ENCODE peak calls at places on chromosomes 7 and 10, in eight cellular contexts. Z is trophoblast cell, L is psoas muscle, T is left ventricle myocardium inferior, F is heart left ventricle, P is GM06990, I is brain microvascular endothelial cell, O is fibroblast of the aortic adventitia. U is an unnamed sample.

GRCh38 chr10:97320480-97321031 is 1.5 kb downstream of the FRAT1 start:
- DNase-seq in P (no peak), L (peak; percentile 54), Z (no peak), T (no peak), O (no peak), F (peak; percentile 17), I (no peak), U (peak; percentile 29)

GRCh38 chr10:79239275-79239779 is 107.9 kb upstream of the PPIF start:
- DNase-seq in T (peak; percentile 36), Z (peak; percentile 96), F (no peak), I (no peak), P (no peak), L (peak; percentile 70), O (peak; percentile 45), U (no peak)

GRCh38 chr10:102604379-102604960 is 39.8 kb upstream of the TRIM8 start:
- DNase-seq in T (no peak), L (no peak), Z (no peak), P (no peak), I (peak; percentile 70), F (no peak), O (peak; percentile 86), U (no peak)

GRCh38 chr10:79155301-79156081 is 86.7 kb downstream of the ZMIZ1 start:
- DNase-seq in F (no peak), P (no peak), I (no peak), O (peak; percentile 63), Z (no peak), T (peak; percentile 47), L (peak; percentile 73), U (no peak)

GRCh38 chr7:158365332-158365731 is 222.3 kb downstream of the PTPRN2 start:
- DNase-seq in T (no peak), Z (no peak), P (no peak), F (no peak), O (no peak), L (no peak), I (no peak), U (no peak)

GRCh38 chr10:115030483-115031200 is 62.5 kb upstream of the ATRNL1 start:
- DNase-seq in I (no peak), L (no peak), T (no peak), O (peak; percentile 14), P (no peak), Z (no peak), F (no peak), U (no peak)

GRCh38 chr10:93152136-93152535 is 78.4 kb downstream of the CYP26A1 start:
- DNase-seq in F (no peak), L (no peak), I (peak; percentile 9), O (peak; percentile 82), Z (no peak), T (no peak), P (no peak), U (no peak)

GRCh38 chr10:70461397-70462348 is 16.9 kb upstream of the PALD1 start:
- DNase-seq in T (peak; percentile 54), Z (peak; percentile 45), P (no peak), F (peak; percentile 55), I (peak; percentile 56), L (peak; percentile 77), O (peak; percentile 60), U (peak; percentile 59)

GRCh38 chr10:110919349-110919931 is at the start of gene SHOC2:
- DNase-seq in O (no peak), Z (peak; percentile 51), F (peak; percentile 99), I (no peak), P (no peak), L (peak; percentile 100), T (peak; percentile 99), U (peak; percentile 99)

GRCh38 chr7:1043552-1044188 is 676 bp upstream of the GPR146 start:
- DNase-seq in F (no peak), L (peak; percentile 57), T (no peak), O (no peak), I (no peak), P (no peak), Z (peak; percentile 42), U (no peak)

GRCh38 chr7:91034459-91035368 is 229.5 kb upstream of the FZD1 start:
- DNase-seq in I (peak; percentile 56), T (no peak), F (peak; percentile 26), Z (no peak), O (peak; percentile 79), P (no peak), L (no peak), U (peak; percentile 74)

GRCh38 chr10:11213156-11213555 is 195.5 kb downstream of the CELF2 start:
- DNase-seq in I (no peak), P (no peak), T (no peak), O (no peak), L (no peak), F (no peak), Z (no peak), U (no peak)

GRCh38 chr7:46320956-46321355 is 399.9 kb upstream of the IGFBP3 start:
- DNase-seq in T (no peak), L (no peak), Z (no peak), P (no peak), O (no peak), F (no peak), I (no peak), U (no peak)

GRCh38 chr7:105656922-105657521 is 75.7 kb upstream of the EFCAB10 start:
- DNase-seq in Z (no peak), I (no peak), L (no peak), T (no peak), F (no peak), P (no peak), O (no peak), U (peak; percentile 44)

GRCh38 chr7:12244129-12244528 is 33.0 kb downstream of the TMEM106B start:
- DNase-seq in Z (peak; percentile 17), I (peak; percentile 13), P (no peak), F (no peak), O (peak; percentile 8), T (no peak), L (no peak), U (peak; percentile 44)

GRCh38 chr10:73218466-73219191 is 28.4 kb downstream of the DNAJC9 start:
- DNase-seq in L (no peak), T (no peak), Z (no peak), I (peak; percentile 16), F (no peak), O (peak; percentile 29), P (no peak), U (no peak)

GRCh38 chr7:130940326-130940725 is 206.3 kb upstream of the KLF14 start:
- DNase-seq in I (no peak), T (no peak), P (no peak), Z (no peak), O (no peak), L (no peak), F (no peak), U (no peak)

GRCh38 chr10:49682879-49683278 is 3.4 kb downstream of the C10orf53 start:
- DNase-seq in I (no peak), F (no peak), T (no peak), L (no peak), Z (no peak), P (no peak), O (no peak), U (no peak)

GRCh38 chr7:48009954-48010353 is 19.0 kb downstream of the SUN3 start:
- DNase-seq in L (no peak), P (no peak), I (no peak), F (no peak), T (no peak), O (no peak), Z (no peak), U (no peak)

GRCh38 chr10:87767253-87767652 is 50.8 kb downstream of the ATAD1 start:
- DNase-seq in Z (no peak), P (no peak), O (no peak), T (no peak), L (no peak), I (peak; percentile 97), F (no peak), U (no peak)

GRCh38 chr7:156768698-156769472 is 124.1 kb downstream of the LMBR1 start:
- DNase-seq in T (no peak), O (no peak), F (no peak), I (no peak), P (no peak), Z (peak; percentile 69), L (no peak), U (no peak)

GRCh38 chr7:138127996-138128395 is 51.7 kb downstream of the AKR1D1 start:
- DNase-seq in Z (no peak), T (no peak), P (no peak), L (no peak), I (no peak), F (no peak), O (no peak), U (no peak)

GRCh38 chr10:50421026-50421719 is 169.9 kb upstream of the ASAH2 start:
- DNase-seq in I (peak; percentile 20), O (no peak), Z (no peak), L (no peak), F (peak; percentile 41), T (no peak), P (no peak), U (peak; percentile 41)

GRCh38 chr10:3069876-3070275 is 2.5 kb downstream of the PFKP start:
- DNase-seq in P (no peak), I (no peak), T (no peak), L (no peak), F (no peak), Z (no peak), O (no peak), U (no peak)
- H3K4me3 ChIP-seq in P (no peak overlapping the region), I (peak overlapping the region; percentile 83), T (peak overlapping the region; percentile 86), L (peak overlapping the region; percentile 72), F (no peak overlapping the region), Z (no peak overlapping the region), O (peak overlapping the region; percentile 84), U (no peak overlapping the region)

GRCh38 chr10:182441-183201 is 47.4 kb downstream of the ZMYND11 start:
- DNase-seq in O (no peak), I (no peak), L (no peak), Z (no peak), P (peak; percentile 24), F (no peak), T (no peak), U (no peak)
- H3K4me3 ChIP-seq in O (no peak overlapping the region), I (no peak overlapping the region), L (no peak overlapping the region), Z (no peak overlapping the region), P (no peak overlapping the region), F (no peak overlapping the region), T (no peak overlapping the region), U (no peak overlapping the region)

GRCh38 chr10:100791254-100792058 is 46.1 kb downstream of the PAX2 start:
- DNase-seq in F (no peak), T (no peak), Z (no peak), O (peak; percentile 2), P (no peak), L (no peak), I (no peak), U (no peak)

GRCh38 chr10:100788027-100788900 is 42.9 kb downstream of the PAX2 start:
- DNase-seq in O (no peak), T (no peak), F (no peak), L (no peak), P (no peak), I (no peak), Z (no peak), U (no peak)

GRCh38 chr10:100790761-100791208 is 45.4 kb downstream of the PAX2 start:
- DNase-seq in I (no peak), O (no peak), L (no peak), P (no peak), F (no peak), Z (no peak), T (no peak), U (no peak)

GRCh38 chr10:100792544-100792943 is 47.2 kb downstream of the PAX2 start:
- DNase-seq in I (no peak), P (no peak), Z (no peak), F (no peak), O (no peak), L (no peak), T (no peak), U (no peak)

GRCh38 chr10:100793055-100793454 is 47.7 kb downstream of the PAX2 start:
- DNase-seq in O (no peak), I (no peak), P (no peak), F (no peak), L (no peak), T (no peak), Z (no peak), U (no peak)
- H3K4me3 ChIP-seq in O (no peak overlapping the region), I (no peak overlapping the region), P (no peak overlapping the region), F (no peak overlapping the region), L (no peak overlapping the region), T (no peak overlapping the region), Z (no peak overlapping the region), U (no peak overlapping the region)

GRCh38 chr7:44849277-44850210 is 1.7 kb upstream of the H2AZ2 start:
- DNase-seq in L (no peak), I (no peak), F (no peak), O (peak; percentile 81), T (no peak), P (no peak), Z (peak; percentile 80), U (no peak)
- H3K4me3 ChIP-seq in L (peak overlapping the region; percentile 82), I (no peak overlapping the region), F (no peak overlapping the region), O (no peak overlapping the region), T (peak overlapping the region; percentile 76), P (peak overlapping the region; percentile 77), Z (no peak overlapping the region), U (no peak overlapping the region)

U was measured in stomach.